ENCODE peak calls at places on chromosomes 16 and 17, in eight cellular contexts. X is A549; R is A673; O is effector memory CD4-positive, alpha-beta T cell; F is CD8-positive, alpha-beta memory T cell; G is right lobe of liver; Q is IMR-90; K is SK-N-SH. H is an unnamed sample.

GRCh38 chr16:66502020-66502913 is 47.7 kb downstream of the TK2 start:
- DNase-seq in G (peak), R (no peak), O (no peak), F (no peak), X (peak), K (no peak), Q (peak), H (no peak)

GRCh38 chr16:3127745-3128144 is 7.1 kb upstream of the ZNF213 start:
- DNase-seq in R (peak), G (no peak), F (no peak), O (no peak), K (no peak), Q (no peak), X (no peak), H (no peak)

GRCh38 chr17:3378321-3378720 is 7.8 kb downstream of the OR3A2 start:
- DNase-seq in K (no peak), X (no peak), R (no peak), G (no peak), F (no peak), Q (no peak), O (no peak), H (no peak)

GRCh38 chr17:69773081-69773480 is 301.9 kb upstream of the KCNJ16 start:
- DNase-seq in F (no peak), X (no peak), K (no peak), Q (peak), O (no peak), R (peak), G (no peak), H (no peak)

GRCh38 chr16:14308357-14308723 is 237.2 kb downstream of the MRTFB start:
- DNase-seq in O (no peak), G (no peak), X (no peak), R (no peak), Q (no peak), K (no peak), F (no peak), H (no peak)

GRCh38 chr16:81650982-81651562 is 128.0 kb upstream of the PLCG2 start:
- DNase-seq in G (no peak), R (peak), K (no peak), Q (no peak), F (no peak), X (no peak), O (no peak), H (peak)

GRCh38 chr17:1493291-1493980 is 950 bp upstream of the MYO1C start:
- DNase-seq in R (peak), F (no peak), Q (no peak), X (no peak), G (no peak), K (no peak), O (no peak), H (no peak)

GRCh38 chr16:83971165-83972130 is 3.4 kb downstream of the NECAB2 start:
- DNase-seq in X (no peak), O (no peak), K (no peak), R (no peak), Q (no peak), G (peak), F (no peak), H (no peak)

GRCh38 chr17:40307001-40307690 is 1.8 kb upstream of the RARA start:
- DNase-seq in X (no peak), G (no peak), O (no peak), Q (no peak), R (peak), F (no peak), K (peak), H (no peak)

GRCh38 chr16:78505544-78506371 is 406.3 kb downstream of the WWOX start:
- DNase-seq in F (no peak), X (no peak), O (no peak), R (no peak), G (peak), Q (no peak), K (no peak), H (no peak)

GRCh38 chr16:4538386-4539235 is at the start of gene CDIP1:
- DNase-seq in X (peak), G (peak), Q (peak), R (peak), O (peak), K (peak), F (peak), H (peak)

GRCh38 chr17:32971171-32971570 is 20.5 kb upstream of the SPACA3 start:
- DNase-seq in X (no peak), G (no peak), O (no peak), Q (no peak), F (no peak), K (no peak), R (no peak), H (no peak)

GRCh38 chr16:23914935-23915549 is 79.3 kb downstream of the PRKCB start:
- DNase-seq in Q (no peak), O (no peak), X (no peak), K (no peak), G (no peak), R (peak), F (no peak), H (no peak)

GRCh38 chr17:48294989-48295892 is 134.8 kb downstream of the SKAP1 start:
- DNase-seq in G (no peak), R (peak), X (peak), O (no peak), K (no peak), Q (no peak), F (no peak), H (no peak)

GRCh38 chr16:48282636-48283263 is 35.4 kb upstream of the ABCC11 start:
- DNase-seq in F (no peak), Q (no peak), K (no peak), X (no peak), R (no peak), O (no peak), G (no peak), H (no peak)

GRCh38 chr17:70995997-70996396 is 826.7 kb downstream of the KCNJ2 start:
- DNase-seq in K (no peak), F (no peak), Q (no peak), O (no peak), X (no peak), R (no peak), G (no peak), H (no peak)

GRCh38 chr16:57800213-57801097 is 1.8 kb downstream of the KIFC3 start:
- DNase-seq in O (no peak), K (peak), G (peak), X (no peak), F (no peak), R (no peak), Q (no peak), H (no peak)
- H3K4me3 ChIP-seq in O (no peak), K (peak), G (no peak), X (peak), F (no peak), R (peak), Q (no peak), H (no peak)

GRCh38 chr17:57861000-57861736 is 11.3 kb upstream of the MRPS23 start:
- DNase-seq in Q (peak), R (peak), G (peak), O (peak), F (peak), K (peak), X (peak), H (peak)
- H3K4me3 ChIP-seq in Q (peak), R (peak), G (peak), O (peak), F (peak), K (peak), X (peak), H (peak)

GRCh38 chr17:60923000-60923399 is 245.3 kb downstream of the BCAS3 start:
- DNase-seq in R (no peak), G (no peak), X (no peak), O (no peak), Q (no peak), K (no peak), F (no peak), H (no peak)

GRCh38 chr17:60926466-60927183 is 249.0 kb downstream of the BCAS3 start:
- DNase-seq in G (no peak), Q (peak), R (no peak), F (no peak), X (no peak), O (no peak), K (no peak), H (no peak)
- H3K4me3 ChIP-seq in G (no peak), Q (no peak), R (no peak), F (no peak), X (no peak), O (no peak), K (no peak), H (no peak)

DNA sequence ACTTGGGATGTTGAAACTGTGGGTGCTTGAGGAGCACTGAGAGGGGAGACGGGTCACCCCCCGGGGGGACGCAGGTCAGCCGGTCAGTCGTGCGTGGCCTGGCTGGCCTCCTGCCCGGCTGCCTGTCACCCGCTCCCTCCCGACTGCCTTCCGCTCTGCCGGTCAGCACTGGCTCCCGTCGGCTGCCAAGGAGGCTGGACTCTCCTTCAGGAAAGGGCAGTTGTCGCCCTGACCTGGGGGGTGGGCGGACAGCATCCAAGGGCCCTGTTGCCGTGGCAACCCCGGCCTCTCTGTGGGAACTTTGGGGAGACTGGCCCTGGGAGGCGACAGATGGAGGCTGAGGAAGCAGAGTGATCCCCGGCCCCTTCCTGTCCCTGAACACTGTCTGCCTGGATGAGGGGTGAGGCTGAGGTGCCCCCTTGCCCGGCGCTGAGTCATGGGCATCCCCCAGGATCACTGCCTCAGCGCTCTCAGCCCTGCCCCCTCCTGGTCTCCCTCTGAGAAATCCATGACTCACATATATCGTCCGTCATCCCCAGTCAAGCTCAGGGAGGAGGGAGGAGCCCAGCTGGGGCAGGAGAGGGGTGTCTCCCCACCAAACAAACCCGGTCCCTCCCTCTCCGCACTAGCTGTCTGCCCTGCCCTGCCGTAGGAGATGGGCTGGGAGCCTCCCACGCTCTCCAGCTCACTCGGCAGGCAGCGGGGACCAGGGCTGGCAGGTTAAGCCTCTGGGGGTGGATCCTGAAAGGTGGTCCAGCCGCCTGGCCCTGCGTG is at the start of gene ADGRG1:
- DNase-seq in Q (peak), X (peak), R (peak), K (peak), G (no peak), F (peak), O (peak), H (peak)
- H3K4me3 ChIP-seq in Q (peak), X (peak), R (peak), K (peak), G (no peak), F (peak), O (no peak), H (peak)

GRCh38 chr16:57993897-57994296 is 6.6 kb downstream of the ZNF319 start:
- DNase-seq in K (no peak), F (no peak), X (no peak), O (no peak), G (peak), Q (no peak), R (no peak), H (no peak)
- H3K4me3 ChIP-seq in K (no peak), F (no peak), X (no peak), O (no peak), G (no peak), Q (no peak), R (no peak), H (no peak)

DNA sequence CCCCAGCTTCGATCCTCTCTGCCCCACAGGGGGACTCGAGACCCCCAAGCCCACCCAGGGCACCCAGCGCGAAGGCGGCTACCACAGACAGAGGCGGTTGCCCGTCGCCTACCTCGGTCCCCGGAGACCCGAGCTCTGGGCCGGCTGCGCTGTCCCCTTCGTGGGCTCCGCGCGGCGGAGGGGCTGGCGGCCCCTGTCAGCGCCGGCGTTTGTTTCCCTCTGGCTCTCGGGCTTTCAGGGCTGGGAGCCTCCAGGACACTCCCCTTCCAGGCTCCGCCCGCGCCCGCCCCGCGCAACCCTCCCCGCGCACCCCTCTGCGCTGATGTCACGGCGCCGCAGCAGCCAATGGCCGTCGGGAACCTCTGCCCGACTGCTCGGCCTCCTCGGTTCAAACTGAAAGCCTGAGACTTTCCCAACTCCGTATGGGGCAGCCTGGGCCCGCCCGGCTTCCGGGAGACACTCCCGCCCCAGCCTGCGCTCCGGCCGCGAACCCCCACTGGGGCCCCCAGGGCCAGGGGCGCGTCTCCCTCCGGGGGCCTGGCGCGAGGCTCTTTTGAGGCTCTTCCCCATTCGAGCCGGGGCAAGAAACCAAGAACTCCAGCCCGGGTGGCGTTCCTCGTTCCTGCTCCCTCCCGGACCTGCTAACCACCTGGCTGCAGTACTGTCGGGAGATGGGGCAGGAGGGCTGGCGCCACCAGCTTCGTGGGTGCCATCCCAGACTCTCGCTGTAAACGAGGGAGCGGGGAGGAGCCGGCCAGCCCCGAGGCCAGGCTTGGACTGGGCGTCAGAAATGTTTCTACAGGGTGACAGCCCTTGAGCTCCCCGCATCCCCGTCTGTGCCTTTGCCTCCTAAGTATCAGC is at the start of gene CDC42EP4:
- DNase-seq in Q (peak), G (peak), F (peak), K (peak), X (peak), O (peak), R (peak), H (peak)
- H3K4me3 ChIP-seq in Q (peak), G (peak), F (peak), K (peak), X (peak), O (peak), R (peak), H (peak)

GRCh38 chr16:89561195-89562026 is 929 bp downstream of the RPL13 start:
- DNase-seq in R (no peak), G (no peak), Q (no peak), X (no peak), K (no peak), O (no peak), F (no peak), H (no peak)

GRCh38 chr16:89564476-89565255 is 4.2 kb downstream of the RPL13 start:
- DNase-seq in G (no peak), O (no peak), F (no peak), R (no peak), X (no peak), K (no peak), Q (no peak), H (no peak)

GRCh38 chr16:89562027-89562599 is 1.6 kb downstream of the RPL13 start:
- DNase-seq in R (peak), G (no peak), Q (no peak), X (peak), K (no peak), O (no peak), F (no peak), H (peak)

GRCh38 chr16:89563639-89564392 is 3.3 kb downstream of the RPL13 start:
- DNase-seq in Q (no peak), F (no peak), O (no peak), X (no peak), G (no peak), R (no peak), K (no peak), H (no peak)

GRCh38 chr16:89562939-89563338 is 2.5 kb downstream of the RPL13 start:
- DNase-seq in Q (no peak), X (no peak), F (no peak), R (peak), O (no peak), K (no peak), G (no peak), H (no peak)
- H3K4me3 ChIP-seq in Q (no peak), X (peak), F (no peak), R (peak), O (no peak), K (peak), G (no peak), H (no peak)

GRCh38 chr16:2007081-2007836 is 2.4 kb downstream of the ZNF598 start:
- DNase-seq in F (no peak), Q (no peak), X (no peak), G (no peak), K (no peak), O (no peak), R (no peak), H (no peak)
- H3K4me3 ChIP-seq in F (peak), Q (no peak), X (no peak), G (no peak), K (peak), O (no peak), R (peak), H (no peak)

DNA sequence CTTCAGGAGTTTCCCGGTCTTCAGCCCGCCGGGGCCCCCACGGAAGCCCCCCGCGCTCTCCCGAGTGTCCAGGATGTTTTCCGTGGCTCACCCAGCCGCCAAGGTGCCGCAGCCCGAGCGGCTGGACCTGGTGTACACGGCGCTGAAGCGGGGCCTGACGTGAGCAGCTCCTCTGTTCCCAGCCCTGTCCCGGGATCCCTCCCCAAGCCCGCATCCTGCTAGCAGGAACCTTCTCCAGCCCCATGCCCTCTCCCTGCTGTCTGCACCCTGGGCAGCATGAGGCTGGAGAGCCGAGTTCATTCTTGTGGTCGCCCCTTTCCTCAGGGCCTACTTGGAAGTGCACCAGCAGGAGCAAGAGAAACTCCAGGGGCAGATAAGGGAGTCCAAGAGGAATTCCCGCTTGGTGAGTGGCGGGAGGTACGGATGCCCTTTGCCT is 10.1 kb downstream of the RIPOR1 start:
- DNase-seq in Q (peak), F (no peak), O (no peak), K (peak), X (no peak), G (no peak), R (no peak), H (no peak)
- H3K4me3 ChIP-seq in Q (no peak), F (peak), O (peak), K (no peak), X (no peak), G (peak), R (peak), H (peak)

GRCh38 chr17:81923302-81924260 is 4.0 kb downstream of the MAFG start:
- DNase-seq in G (peak), X (peak), R (peak), O (no peak), Q (peak), K (no peak), F (no peak), H (no peak)
- H3K4me3 ChIP-seq in G (peak), X (peak), R (peak), O (no peak), Q (peak), K (no peak), F (no peak), H (no peak)